ENCODE peak calls at places on chromosomes 5 and 9, in ten cellular contexts. U is cardiac muscle cell, V is ovary, I is hepatocyte, T is psoas muscle, H is tibial artery, S is SK-N-SH, A is AG04450, L is left ventricle myocardium inferior, E is uterus. M is an unnamed sample. For H3K27me3, the result is how much of the 10 kb centered on the place peaks cover.

GRCh38 chr9:35932732-35933131 is 23.4 kb downstream of the SPAAR start:
- DNase-seq in U (no peak), E (no peak), H (no peak), T (no peak), A (no peak), V (no peak), L (no peak), I (no peak), S (no peak), M (no peak)

GRCh38 chr5:106262395-106262794 is 1408.3 kb downstream of the EFNA5 start:
- DNase-seq in A (no peak), H (no peak), T (no peak), V (no peak), E (no peak), L (no peak), U (no peak), I (no peak), S (no peak), M (no peak)

GRCh38 chr9:72383978-72384709 is 19.1 kb upstream of the ZFAND5 start:
- DNase-seq in T (no peak), A (peak), L (no peak), V (no peak), I (no peak), U (no peak), H (no peak), E (no peak), S (no peak), M (peak)

GRCh38 chr5:69083412-69083811 is 10.4 kb upstream of the SLC30A5 start:
- DNase-seq in S (no peak), U (no peak), V (no peak), A (no peak), L (no peak), T (no peak), E (no peak), I (peak), H (no peak), M (no peak)

GRCh38 chr9:36237230-36237629 is 21.0 kb downstream of the GNE start:
- DNase-seq in L (no peak), U (no peak), S (no peak), A (no peak), T (no peak), I (no peak), E (no peak), V (no peak), H (no peak), M (no peak)

GRCh38 chr5:2142456-2142954 is 259.8 kb upstream of the IRX4 start:
- DNase-seq in L (no peak), H (no peak), V (no peak), U (no peak), A (no peak), E (no peak), T (no peak), S (no peak), I (no peak), M (no peak)

GRCh38 chr9:130927995-130928900 is 10.8 kb downstream of the FIBCD1 start:
- DNase-seq in H (no peak), U (no peak), E (no peak), S (peak), V (no peak), L (peak), I (peak), A (no peak), T (no peak), M (no peak)

GRCh38 chr5:930853-931252 is 38.2 kb downstream of the TRIP13 start:
- DNase-seq in H (no peak), T (no peak), A (no peak), S (no peak), V (no peak), L (no peak), U (no peak), E (no peak), I (peak), M (no peak)

GRCh38 chr5:125409101-125409495 is 662.7 kb upstream of the ZNF608 start:
- DNase-seq in V (no peak), E (no peak), U (no peak), T (no peak), A (no peak), I (no peak), L (no peak), S (no peak), H (no peak), M (no peak)

GRCh38 chr5:178214160-178214803 is 9.9 kb downstream of the HNRNPAB start:
- DNase-seq in E (no peak), L (no peak), I (no peak), A (no peak), U (no peak), V (no peak), H (no peak), S (no peak), T (no peak), M (no peak)

GRCh38 chr5:97162045-97162444 is 19.6 kb upstream of the LIX1 start:
- DNase-seq in I (peak), U (peak), S (peak), E (peak), A (peak), T (no peak), L (no peak), V (peak), H (peak), M (peak)

GRCh38 chr5:143826909-143827514 is 15.1 kb downstream of the HMHB1 start:
- DNase-seq in S (no peak), U (no peak), V (no peak), I (peak), L (no peak), H (no peak), A (no peak), T (no peak), E (no peak), M (no peak)

GRCh38 chr5:6243706-6244105 is 134.6 kb downstream of the MED10 start:
- DNase-seq in H (no peak), T (no peak), L (no peak), E (no peak), I (no peak), V (no peak), U (no peak), A (no peak), S (no peak), M (no peak)

GRCh38 chr9:112711050-112711689 is 6.7 kb downstream of the INIP start:
- DNase-seq in E (no peak), A (no peak), L (no peak), U (peak), T (no peak), H (no peak), S (peak), I (peak), V (no peak), M (no peak)

GRCh38 chr9:77022783-77023440 is 3.5 kb downstream of the FOXB2 start:
- DNase-seq in V (no peak), U (peak), L (no peak), H (no peak), S (peak), A (no peak), E (no peak), I (no peak), T (no peak), M (no peak)

GRCh38 chr9:122039213-122039612 is 53.9 kb downstream of the TTLL11 start:
- DNase-seq in V (no peak), S (no peak), I (no peak), U (no peak), E (no peak), L (no peak), A (no peak), T (peak), H (no peak), M (no peak)

GRCh38 chr9:124686918-124687317 is 84.2 kb downstream of the NR6A1 start:
- DNase-seq in H (no peak), S (no peak), U (no peak), I (no peak), A (no peak), V (no peak), T (no peak), L (no peak), E (no peak), M (no peak)

GRCh38 chr5:154358410-154359221 is 87.2 kb upstream of the SAP30L start:
- DNase-seq in L (no peak), S (no peak), V (peak), U (no peak), A (no peak), H (no peak), E (no peak), T (no peak), I (no peak), M (no peak)

GRCh38 chr9:92669527-92669889 is 423 bp downstream of the IPPK start:
- DNase-seq in H (peak), S (peak), A (no peak), L (no peak), U (no peak), E (no peak), V (no peak), T (peak), I (peak), M (no peak)

GRCh38 chr5:163260471-163260870 is 176.9 kb upstream of the CCNG1 start:
- DNase-seq in E (no peak), I (no peak), L (no peak), T (no peak), A (no peak), H (no peak), V (no peak), U (no peak), S (no peak), M (no peak)

GRCh38 chr5:157106668-157107461 is 2.0 kb downstream of the HAVCR2 start:
- DNase-seq in L (peak), I (no peak), T (peak), H (peak), V (no peak), A (no peak), U (no peak), S (no peak), E (no peak), M (no peak)
- H3K4me3 ChIP-seq in L (peak), I (no peak), T (no peak), H (peak), V (no peak), A (no peak), U (no peak), S (no peak), E (no peak), M (no peak)

GRCh38 chr5:116953251-116953934 is 378.8 kb upstream of the SEMA6A start:
- DNase-seq in V (no peak), H (no peak), E (no peak), L (no peak), T (no peak), A (no peak), U (no peak), I (no peak), S (peak), M (no peak)
- TF ChIP-seq CTCF in V (no peak), H (no peak), E (no peak), L (no peak), T (no peak), A (no peak), U (no peak), I (no peak), S (no peak), M (no peak)

GRCh38 chr9:132826131-132826530 is 52.0 kb downstream of the AK8 start:
- DNase-seq in H (no peak), S (no peak), V (no peak), A (no peak), I (no peak), U (no peak), E (no peak), T (no peak), L (no peak), M (no peak)
- H3K27me3 ChIP-seq in H (under half), S (under half), V (under half), A (under half), I (under half), U (under half), E (under half), T (under half), L (under half), M (under half)

GRCh38 chr9:68746564-68746963 is 41.5 kb downstream of the PIP5K1B start:
- DNase-seq in I (no peak), T (no peak), A (no peak), L (no peak), S (no peak), H (no peak), E (no peak), U (no peak), V (no peak), M (no peak)

GRCh38 chr9:68749579-68750159 is 44.6 kb downstream of the PIP5K1B start:
- DNase-seq in V (no peak), L (no peak), E (no peak), T (no peak), S (no peak), U (no peak), A (no peak), H (no peak), I (no peak), M (no peak)

GRCh38 chr9:68749135-68749534 is 44.1 kb downstream of the PIP5K1B start:
- DNase-seq in T (no peak), H (no peak), S (no peak), E (no peak), U (no peak), L (no peak), V (no peak), A (no peak), I (no peak), M (no peak)

GRCh38 chr9:68750179-68750685 is 45.2 kb downstream of the PIP5K1B start:
- DNase-seq in E (no peak), U (no peak), I (no peak), H (no peak), V (no peak), T (no peak), S (no peak), L (no peak), A (no peak), M (no peak)

GRCh38 chr9:68747043-68747533 is 42.0 kb downstream of the PIP5K1B start:
- DNase-seq in U (peak), T (no peak), V (no peak), H (no peak), A (no peak), S (no peak), I (peak), E (no peak), L (no peak), M (no peak)
- H3K4me3 ChIP-seq in U (no peak), T (no peak), V (no peak), H (no peak), A (no peak), S (no peak), I (no peak), E (no peak), L (no peak), M (no peak)

DNA sequence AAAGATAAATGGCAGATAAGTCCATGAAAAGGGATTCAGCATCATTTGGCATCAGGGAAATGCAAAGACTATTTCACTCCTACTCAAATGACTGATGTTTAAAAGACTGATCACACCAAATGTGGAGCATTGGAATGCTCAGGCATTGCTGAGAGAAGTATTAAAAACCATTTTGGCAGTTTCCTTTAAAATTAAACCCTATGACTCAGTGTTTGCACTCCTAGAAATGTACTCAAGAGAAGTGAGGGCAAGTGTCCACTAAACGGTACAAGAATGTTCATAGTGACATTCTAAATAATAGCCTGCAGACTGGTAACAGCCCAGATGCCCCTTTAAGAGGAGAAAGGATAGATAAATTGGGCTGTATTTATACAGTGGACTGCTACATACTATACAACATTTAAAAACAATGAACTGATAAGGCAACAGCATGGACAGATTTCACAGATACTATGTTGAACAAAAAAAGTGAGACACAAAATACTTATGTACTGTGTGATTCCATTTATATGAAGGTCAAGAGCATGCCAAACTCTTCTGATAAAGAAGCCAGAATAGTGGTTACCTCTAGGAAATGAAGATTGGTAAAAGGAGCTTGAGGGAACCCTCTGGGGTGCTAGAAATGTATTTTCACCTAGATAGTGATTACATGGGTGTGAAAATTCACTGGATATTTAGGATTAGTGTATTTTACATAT is 24.6 kb downstream of the APC start:
- DNase-seq in A (no peak), I (no peak), L (no peak), U (peak), E (no peak), S (no peak), H (no peak), V (no peak), T (no peak), M (no peak)
- TF ChIP-seq CTCF in A (no peak), I (no peak), L (no peak), U (no peak), E (no peak), S (no peak), H (no peak), V (no peak), T (no peak), M (no peak)